ENCODE peak calls at places on chromosome 7, in nine cellular contexts. V is bronchial epithelial cell, G is heart right ventricle, W is G401, N is NCI-H1436, P is T-cell, E is cardiac muscle cell, O is adipocyte, K is skeletal muscle cell. A is an unnamed sample.

GRCh38 chr7:50953303-50953702 is 170.6 kb upstream of the GRB10 start:
- DNase-seq in V (no peak), G (no peak), W (no peak), N (no peak), P (no peak), E (peak), O (peak), K (peak), A (peak)

GRCh38 chr7:19404912-19405329 is 259.7 kb upstream of the FERD3L start:
- DNase-seq in V (peak), G (no peak), W (no peak), N (no peak), P (no peak), E (peak), O (peak), K (peak), A (no peak)

GRCh38 chr7:29408841-29409243 is 154.8 kb upstream of the PRR15 start:
- DNase-seq in V (peak), G (peak), W (peak), N (peak), P (peak), E (peak), O (peak), K (peak), A (no peak)

GRCh38 chr7:53993205-53993604 is 549.0 kb upstream of the VSTM2A start:
- DNase-seq in V (no peak), G (no peak), W (no peak), N (peak), P (no peak), E (no peak), O (no peak), K (no peak), A (no peak)

GRCh38 chr7:108408294-108409004 is 47.8 kb downstream of the NRCAM start:
- DNase-seq in V (no peak), G (no peak), W (peak), N (no peak), P (no peak), E (no peak), O (no peak), K (no peak), A (no peak)

GRCh38 chr7:79341902-79342301 is 111.6 kb downstream of the MAGI2 start:
- DNase-seq in V (no peak), G (no peak), W (no peak), N (no peak), P (no peak), E (no peak), O (no peak), K (no peak), A (no peak)

GRCh38 chr7:18102576-18102975 is 74.9 kb upstream of the PRPS1L1 start:
- DNase-seq in V (no peak), G (no peak), W (no peak), N (no peak), P (no peak), E (no peak), O (no peak), K (no peak), A (no peak)

GRCh38 chr7:91351374-91351773 is 87.1 kb downstream of the FZD1 start:
- DNase-seq in V (peak), G (no peak), W (no peak), N (no peak), P (no peak), E (no peak), O (peak), K (no peak), A (no peak)

GRCh38 chr7:45256775-45257174 is 99.2 kb downstream of the RAMP3 start:
- DNase-seq in V (no peak), G (no peak), W (no peak), N (no peak), P (no peak), E (no peak), O (no peak), K (no peak), A (no peak)

GRCh38 chr7:87209295-87209924 is 10.1 kb downstream of the TMEM243 start:
- DNase-seq in V (no peak), G (no peak), W (no peak), N (no peak), P (no peak), E (no peak), O (no peak), K (no peak), A (no peak)

GRCh38 chr7:17774701-17775288 is 165.5 kb downstream of the SNX13 start:
- DNase-seq in V (no peak), G (no peak), W (no peak), N (no peak), P (no peak), E (peak), O (no peak), K (no peak), A (no peak)

GRCh38 chr7:129512192-129512591 is 9.9 kb downstream of the SMKR1 start:
- DNase-seq in V (no peak), G (no peak), W (no peak), N (no peak), P (no peak), E (no peak), O (no peak), K (no peak), A (no peak)

GRCh38 chr7:16975712-16976111 is 93.9 kb upstream of the AGR3 start:
- DNase-seq in V (no peak), G (no peak), W (no peak), N (no peak), P (no peak), E (no peak), O (no peak), K (no peak), A (no peak)

GRCh38 chr7:43516581-43517342 is 66.1 kb upstream of the STK17A start:
- DNase-seq in V (peak), G (no peak), W (no peak), N (no peak), P (no peak), E (peak), O (no peak), K (no peak), A (no peak)

GRCh38 chr7:101602484-101603241 is 26.4 kb downstream of the MYL10 start:
- DNase-seq in V (peak), G (peak), W (peak), N (peak), P (peak), E (peak), O (peak), K (no peak), A (peak)

GRCh38 chr7:83519240-83519639 is 129.7 kb downstream of the SEMA3E start:
- DNase-seq in V (no peak), G (no peak), W (no peak), N (no peak), P (no peak), E (peak), O (peak), K (no peak), A (no peak)

GRCh38 chr7:38054199-38054598 is 123.8 kb upstream of the STARD3NL start:
- DNase-seq in V (no peak), G (no peak), W (peak), N (no peak), P (no peak), E (no peak), O (no peak), K (no peak), A (no peak)

GRCh38 chr7:38585551-38585950 is 45.6 kb downstream of the AMPH start:
- DNase-seq in V (no peak), G (no peak), W (peak), N (no peak), P (no peak), E (no peak), O (peak), K (no peak), A (no peak)

GRCh38 chr7:130926021-130926691 is 192.1 kb upstream of the KLF14 start:
- DNase-seq in V (no peak), G (no peak), W (no peak), N (no peak), P (no peak), E (no peak), O (no peak), K (no peak), A (no peak)

GRCh38 chr7:142681693-142682092 is 67.6 kb upstream of the PRSS1 start:
- DNase-seq in V (no peak), G (no peak), W (no peak), N (no peak), P (no peak), E (no peak), O (no peak), K (no peak), A (no peak)

GRCh38 chr7:133389727-133390126 is 136.8 kb downstream of the EXOC4 start:
- DNase-seq in V (no peak), G (no peak), W (no peak), N (no peak), P (no peak), E (peak), O (no peak), K (no peak), A (no peak)

GRCh38 chr7:23347682-23348180 is 48.6 kb downstream of the MALSU1 start:
- DNase-seq in V (peak), G (no peak), W (no peak), N (no peak), P (no peak), E (peak), O (peak), K (peak), A (no peak)

GRCh38 chr7:100539436-100540006 is 518 bp downstream of the AGFG2 start:
- DNase-seq in V (no peak), G (no peak), W (no peak), N (no peak), P (no peak), E (no peak), O (no peak), K (no peak), A (no peak)

GRCh38 chr7:81211617-81212016 is 292.8 kb upstream of the SEMA3C start:
- DNase-seq in V (no peak), G (no peak), W (no peak), N (no peak), P (no peak), E (peak), O (no peak), K (peak), A (no peak)

GRCh38 chr7:118153551-118154177 is 30.3 kb upstream of the LSM8 start:
- DNase-seq in V (peak), G (no peak), W (peak), N (no peak), P (no peak), E (peak), O (peak), K (peak), A (no peak)

GRCh38 chr7:55099086-55099831 is 80.4 kb downstream of the EGFR start:
- DNase-seq in V (peak), G (no peak), W (peak), N (no peak), P (no peak), E (peak), O (peak), K (no peak), A (peak)

GRCh38 chr7:30752979-30753378 is 1.0 kb downstream of the INMT start:
- DNase-seq in V (no peak), G (peak), W (peak), N (no peak), P (no peak), E (peak), O (peak), K (no peak), A (peak)

GRCh38 chr7:103989785-103990775 is 622 bp upstream of the RELN start:
- DNase-seq in V (no peak), G (no peak), W (peak), N (peak), P (no peak), E (peak), O (peak), K (no peak), A (no peak)

GRCh38 chr7:1721047-1721687 is 51.1 kb downstream of the ELFN1 start:
- DNase-seq in V (peak), G (no peak), W (no peak), N (no peak), P (no peak), E (no peak), O (no peak), K (no peak), A (no peak)

GRCh38 chr7:1663857-1664651 is 6.0 kb upstream of the ELFN1 start:
- DNase-seq in V (no peak), G (peak), W (no peak), N (no peak), P (no peak), E (no peak), O (no peak), K (no peak), A (no peak)